ENCODE peak calls at places on chromosome 13, in ten cellular contexts. One of them, this sample, is unnamed.

GRCh38 chr13:66513728-66514127 is 716.4 kb downstream of the PCDH9 start:
- DNase-seq in CD8-positive, alpha-beta T cell: no peak
- DNase-seq in Calu3: no peak
- DNase-seq in activated naive CD4-positive, alpha-beta T cell treated with anti-CD3 and anti-CD28 coated beads for 36 hours: no peak
- DNase-seq in activated T-cell treated with anti-CD3 and anti-CD28 coated beads for 4 hours: no peak
- DNase-seq in activated CD4-positive, alpha-beta T cell treated with anti-CD3 and anti-CD28 coated beads, Interleukin-2, amount 50 U/mL, for 1 hour: no peak
- DNase-seq in AG09309: no peak
- DNase-seq in WERI-Rb-1: no peak
- DNase-seq in stimulated activated naive CD4-positive, alpha-beta T cell: no peak
- DNase-seq in NCI-H1105 treated with DMSO at 0.1 percent for 48 hours: no peak
- DNase-seq in this sample: peak

GRCh38 chr13:105139380-105140285 is 1395.8 kb downstream of the EFNB2 start:
- DNase-seq in CD8-positive, alpha-beta T cell: peak
- DNase-seq in Calu3: no peak
- DNase-seq in activated naive CD4-positive, alpha-beta T cell treated with anti-CD3 and anti-CD28 coated beads for 36 hours: peak
- DNase-seq in activated T-cell treated with anti-CD3 and anti-CD28 coated beads for 4 hours: peak
- DNase-seq in activated CD4-positive, alpha-beta T cell treated with anti-CD3 and anti-CD28 coated beads, Interleukin-2, amount 50 U/mL, for 1 hour: peak
- DNase-seq in AG09309: no peak
- DNase-seq in WERI-Rb-1: peak
- DNase-seq in stimulated activated naive CD4-positive, alpha-beta T cell: peak
- DNase-seq in NCI-H1105 treated with DMSO at 0.1 percent for 48 hours: peak
- DNase-seq in this sample: no peak

GRCh38 chr13:36673838-36674326 is at the start of gene SERTM1:
- DNase-seq in CD8-positive, alpha-beta T cell: no peak
- DNase-seq in Calu3: no peak
- DNase-seq in activated naive CD4-positive, alpha-beta T cell treated with anti-CD3 and anti-CD28 coated beads for 36 hours: no peak
- DNase-seq in activated T-cell treated with anti-CD3 and anti-CD28 coated beads for 4 hours: no peak
- DNase-seq in activated CD4-positive, alpha-beta T cell treated with anti-CD3 and anti-CD28 coated beads, Interleukin-2, amount 50 U/mL, for 1 hour: no peak
- DNase-seq in AG09309: no peak
- DNase-seq in WERI-Rb-1: peak
- DNase-seq in stimulated activated naive CD4-positive, alpha-beta T cell: no peak
- DNase-seq in NCI-H1105 treated with DMSO at 0.1 percent for 48 hours: peak
- DNase-seq in this sample: peak

GRCh38 chr13:101529419-101529818 is 76.9 kb downstream of the ITGBL1 start:
- DNase-seq in CD8-positive, alpha-beta T cell: no peak
- DNase-seq in Calu3: no peak
- DNase-seq in activated naive CD4-positive, alpha-beta T cell treated with anti-CD3 and anti-CD28 coated beads for 36 hours: peak
- DNase-seq in activated T-cell treated with anti-CD3 and anti-CD28 coated beads for 4 hours: no peak
- DNase-seq in activated CD4-positive, alpha-beta T cell treated with anti-CD3 and anti-CD28 coated beads, Interleukin-2, amount 50 U/mL, for 1 hour: no peak
- DNase-seq in AG09309: peak
- DNase-seq in WERI-Rb-1: no peak
- DNase-seq in stimulated activated naive CD4-positive, alpha-beta T cell: no peak
- DNase-seq in NCI-H1105 treated with DMSO at 0.1 percent for 48 hours: no peak
- DNase-seq in this sample: peak

GRCh38 chr13:73943137-73943964 is 190.9 kb downstream of the KLF12 start:
- DNase-seq in CD8-positive, alpha-beta T cell: no peak
- DNase-seq in Calu3: no peak
- DNase-seq in activated naive CD4-positive, alpha-beta T cell treated with anti-CD3 and anti-CD28 coated beads for 36 hours: no peak
- DNase-seq in activated T-cell treated with anti-CD3 and anti-CD28 coated beads for 4 hours: no peak
- DNase-seq in activated CD4-positive, alpha-beta T cell treated with anti-CD3 and anti-CD28 coated beads, Interleukin-2, amount 50 U/mL, for 1 hour: no peak
- DNase-seq in AG09309: no peak
- DNase-seq in WERI-Rb-1: no peak
- DNase-seq in stimulated activated naive CD4-positive, alpha-beta T cell: no peak
- DNase-seq in NCI-H1105 treated with DMSO at 0.1 percent for 48 hours: no peak
- DNase-seq in this sample: no peak

GRCh38 chr13:31408927-31409326 is 209.2 kb downstream of the B3GLCT start:
- DNase-seq in CD8-positive, alpha-beta T cell: no peak
- DNase-seq in Calu3: no peak
- DNase-seq in activated naive CD4-positive, alpha-beta T cell treated with anti-CD3 and anti-CD28 coated beads for 36 hours: no peak
- DNase-seq in activated T-cell treated with anti-CD3 and anti-CD28 coated beads for 4 hours: no peak
- DNase-seq in activated CD4-positive, alpha-beta T cell treated with anti-CD3 and anti-CD28 coated beads, Interleukin-2, amount 50 U/mL, for 1 hour: no peak
- DNase-seq in AG09309: no peak
- DNase-seq in WERI-Rb-1: no peak
- DNase-seq in stimulated activated naive CD4-positive, alpha-beta T cell: no peak
- DNase-seq in NCI-H1105 treated with DMSO at 0.1 percent for 48 hours: no peak
- DNase-seq in this sample: no peak

GRCh38 chr13:32783067-32783466 is 196.8 kb downstream of the PDS5B start:
- DNase-seq in CD8-positive, alpha-beta T cell: no peak
- DNase-seq in Calu3: no peak
- DNase-seq in activated naive CD4-positive, alpha-beta T cell treated with anti-CD3 and anti-CD28 coated beads for 36 hours: peak
- DNase-seq in activated T-cell treated with anti-CD3 and anti-CD28 coated beads for 4 hours: no peak
- DNase-seq in activated CD4-positive, alpha-beta T cell treated with anti-CD3 and anti-CD28 coated beads, Interleukin-2, amount 50 U/mL, for 1 hour: no peak
- DNase-seq in AG09309: peak
- DNase-seq in WERI-Rb-1: no peak
- DNase-seq in stimulated activated naive CD4-positive, alpha-beta T cell: no peak
- DNase-seq in NCI-H1105 treated with DMSO at 0.1 percent for 48 hours: no peak
- DNase-seq in this sample: peak

GRCh38 chr13:44870456-44870929 is 118.8 kb downstream of the NUFIP1 start:
- DNase-seq in CD8-positive, alpha-beta T cell: no peak
- DNase-seq in Calu3: no peak
- DNase-seq in activated naive CD4-positive, alpha-beta T cell treated with anti-CD3 and anti-CD28 coated beads for 36 hours: no peak
- DNase-seq in activated T-cell treated with anti-CD3 and anti-CD28 coated beads for 4 hours: no peak
- DNase-seq in activated CD4-positive, alpha-beta T cell treated with anti-CD3 and anti-CD28 coated beads, Interleukin-2, amount 50 U/mL, for 1 hour: no peak
- DNase-seq in AG09309: no peak
- DNase-seq in WERI-Rb-1: no peak
- DNase-seq in stimulated activated naive CD4-positive, alpha-beta T cell: no peak
- DNase-seq in NCI-H1105 treated with DMSO at 0.1 percent for 48 hours: no peak
- DNase-seq in this sample: no peak

GRCh38 chr13:114010401-114011101 is 36.7 kb upstream of the C13orf46 start:
- DNase-seq in CD8-positive, alpha-beta T cell: no peak
- DNase-seq in Calu3: no peak
- DNase-seq in activated naive CD4-positive, alpha-beta T cell treated with anti-CD3 and anti-CD28 coated beads for 36 hours: no peak
- DNase-seq in activated T-cell treated with anti-CD3 and anti-CD28 coated beads for 4 hours: no peak
- DNase-seq in activated CD4-positive, alpha-beta T cell treated with anti-CD3 and anti-CD28 coated beads, Interleukin-2, amount 50 U/mL, for 1 hour: no peak
- DNase-seq in AG09309: no peak
- DNase-seq in WERI-Rb-1: no peak
- DNase-seq in stimulated activated naive CD4-positive, alpha-beta T cell: peak
- DNase-seq in NCI-H1105 treated with DMSO at 0.1 percent for 48 hours: no peak
- DNase-seq in this sample: no peak

GRCh38 chr13:112873851-112874750 is 94.9 kb upstream of the MCF2L start:
- DNase-seq in CD8-positive, alpha-beta T cell: peak
- DNase-seq in Calu3: peak
- DNase-seq in activated naive CD4-positive, alpha-beta T cell treated with anti-CD3 and anti-CD28 coated beads for 36 hours: peak
- DNase-seq in activated T-cell treated with anti-CD3 and anti-CD28 coated beads for 4 hours: peak
- DNase-seq in activated CD4-positive, alpha-beta T cell treated with anti-CD3 and anti-CD28 coated beads, Interleukin-2, amount 50 U/mL, for 1 hour: peak
- DNase-seq in AG09309: no peak
- DNase-seq in WERI-Rb-1: peak
- DNase-seq in stimulated activated naive CD4-positive, alpha-beta T cell: no peak
- DNase-seq in NCI-H1105 treated with DMSO at 0.1 percent for 48 hours: peak
- DNase-seq in this sample: peak

GRCh38 chr13:39106216-39106995 is 68.2 kb downstream of the NHLRC3 start:
- DNase-seq in CD8-positive, alpha-beta T cell: no peak
- DNase-seq in Calu3: no peak
- DNase-seq in activated naive CD4-positive, alpha-beta T cell treated with anti-CD3 and anti-CD28 coated beads for 36 hours: no peak
- DNase-seq in activated T-cell treated with anti-CD3 and anti-CD28 coated beads for 4 hours: no peak
- DNase-seq in activated CD4-positive, alpha-beta T cell treated with anti-CD3 and anti-CD28 coated beads, Interleukin-2, amount 50 U/mL, for 1 hour: no peak
- DNase-seq in AG09309: no peak
- DNase-seq in WERI-Rb-1: no peak
- DNase-seq in stimulated activated naive CD4-positive, alpha-beta T cell: no peak
- DNase-seq in NCI-H1105 treated with DMSO at 0.1 percent for 48 hours: peak
- DNase-seq in this sample: no peak

GRCh38 chr13:114126789-114127472 is 5.5 kb downstream of the RASA3 start:
- DNase-seq in CD8-positive, alpha-beta T cell: no peak
- DNase-seq in Calu3: no peak
- DNase-seq in activated naive CD4-positive, alpha-beta T cell treated with anti-CD3 and anti-CD28 coated beads for 36 hours: peak
- DNase-seq in activated T-cell treated with anti-CD3 and anti-CD28 coated beads for 4 hours: no peak
- DNase-seq in activated CD4-positive, alpha-beta T cell treated with anti-CD3 and anti-CD28 coated beads, Interleukin-2, amount 50 U/mL, for 1 hour: no peak
- DNase-seq in AG09309: no peak
- DNase-seq in WERI-Rb-1: no peak
- DNase-seq in stimulated activated naive CD4-positive, alpha-beta T cell: no peak
- DNase-seq in NCI-H1105 treated with DMSO at 0.1 percent for 48 hours: no peak
- DNase-seq in this sample: no peak

GRCh38 chr13:25659091-25659502 is 287.3 kb downstream of the ATP8A2 start:
- DNase-seq in CD8-positive, alpha-beta T cell: no peak
- DNase-seq in Calu3: no peak
- DNase-seq in activated naive CD4-positive, alpha-beta T cell treated with anti-CD3 and anti-CD28 coated beads for 36 hours: no peak
- DNase-seq in activated T-cell treated with anti-CD3 and anti-CD28 coated beads for 4 hours: no peak
- DNase-seq in activated CD4-positive, alpha-beta T cell treated with anti-CD3 and anti-CD28 coated beads, Interleukin-2, amount 50 U/mL, for 1 hour: no peak
- DNase-seq in AG09309: no peak
- DNase-seq in WERI-Rb-1: no peak
- DNase-seq in stimulated activated naive CD4-positive, alpha-beta T cell: no peak
- DNase-seq in NCI-H1105 treated with DMSO at 0.1 percent for 48 hours: peak
- DNase-seq in this sample: no peak